ENCODE peak calls at places on chromosomes 4 and X, in ten cellular contexts. K is NCI-H446; S is iPS-NIHi11; H is activated CD4-positive, alpha-beta T cell treated with anti-CD3 and anti-CD28 coated beads, Interleukin-2, amount 50 U/mL, for 1 hour; I is midbrain; X is OCI-M1; P is hypothalamus; N is NCI-H226; C is stimulated activated CD4-positive, alpha-beta T cell treated with anti-CD3 and anti-CD28 coated beads, Interleukin-12 subunit alpha, Interleukin-12 subunit beta, amount 100 ng/mL, for 24 hours; F is mesendoderm. V is an unnamed sample.

GRCh38 chrX:10157032-10157341 is 212 bp downstream of the CLCN4 start:
- DNase-seq in N (no peak), P (no peak), S (no peak), K (no peak), C (no peak), F (no peak), H (no peak), X (no peak), I (no peak), V (no peak)

GRCh38 chr4:336099-336892 is 1.3 kb upstream of the ZNF141 start:
- DNase-seq in S (peak), P (peak), C (no peak), H (no peak), I (no peak), K (no peak), N (no peak), X (peak), F (peak), V (peak)

GRCh38 chr4:6343950-6344408 is 74.3 kb downstream of the WFS1 start:
- DNase-seq in C (no peak), K (no peak), H (no peak), N (peak), S (peak), I (no peak), P (no peak), X (no peak), F (peak), V (no peak)

GRCh38 chr4:54550415-54551171 is 107.2 kb upstream of the KIT start:
- DNase-seq in P (no peak), S (peak), N (peak), K (no peak), C (no peak), X (peak), H (no peak), I (no peak), F (peak), V (no peak)

GRCh38 chr4:126268106-126268505 is 953.4 kb downstream of the FAT4 start:
- DNase-seq in K (no peak), X (peak), I (no peak), N (peak), P (no peak), C (no peak), H (no peak), F (no peak), S (no peak), V (no peak)

GRCh38 chr4:7377223-7377865 is 57.4 kb downstream of the PSAPL1 start:
- DNase-seq in K (no peak), I (no peak), N (no peak), C (no peak), S (no peak), P (no peak), F (no peak), H (no peak), X (no peak), V (peak)

GRCh38 chr4:19486400-19486799 is 765.3 kb upstream of the SLIT2 start:
- DNase-seq in P (no peak), N (no peak), H (no peak), S (peak), K (no peak), I (peak), F (no peak), X (no peak), C (no peak), V (peak)

GRCh38 chr4:8289956-8290700 is 20.6 kb downstream of the HTRA3 start:
- DNase-seq in F (no peak), X (no peak), P (no peak), N (no peak), K (no peak), I (no peak), H (no peak), C (no peak), S (no peak), V (no peak)

GRCh38 chr4:97395980-97396562 is 747.2 kb downstream of the STPG2 start:
- DNase-seq in C (no peak), P (no peak), X (no peak), F (no peak), I (no peak), H (no peak), N (no peak), S (no peak), K (no peak), V (no peak)

GRCh38 chrX:95382799-95383198 is 1301.8 kb upstream of the DIAPH2 start:
- DNase-seq in S (no peak), F (no peak), N (no peak), I (no peak), P (no peak), K (no peak), X (no peak), C (no peak), H (no peak), V (no peak)

GRCh38 chr4:179626687-179627086 is 2184.4 kb upstream of the AGA start:
- DNase-seq in K (no peak), X (no peak), C (no peak), N (no peak), S (peak), F (peak), I (no peak), H (no peak), P (no peak), V (no peak)

GRCh38 chr4:122583906-122584305 is 37.0 kb downstream of the IL21 start:
- DNase-seq in F (no peak), P (peak), S (no peak), K (no peak), H (no peak), I (peak), X (no peak), N (no peak), C (no peak), V (no peak)

GRCh38 chr4:118557298-118557851 is 127.8 kb upstream of the METTL14 start:
- DNase-seq in P (no peak), I (no peak), N (no peak), F (peak), K (no peak), H (no peak), S (peak), X (peak), C (no peak), V (no peak)

GRCh38 chr4:186587416-186588018 is 32.1 kb upstream of the MTNR1A start:
- DNase-seq in F (peak), I (peak), C (peak), K (peak), P (peak), H (peak), S (peak), N (no peak), X (peak), V (peak)

GRCh38 chr4:120843840-120844527 is 78.5 kb downstream of the PRDM5 start:
- DNase-seq in K (no peak), P (no peak), X (no peak), C (no peak), H (no peak), S (peak), N (no peak), I (no peak), F (peak), V (peak)

V was measured in SK-N-SH.